ENCODE peak calls at places on chromosomes 5 and 9, in four cellular contexts. X is dermis blood vessel endothelial cell; F is pancreas; V is activated CD4-positive, alpha-beta T cell treated with anti-CD3 and anti-CD28 coated beads, Interleukin-2, amount 50 U/mL, for 1 hour. K is an unnamed sample.

GRCh38 chr5:90528704-90529233 is 615 bp downstream of the LYSMD3 start:
- DNase-seq in X (peak), F (no peak), V (no peak), K (no peak)

GRCh38 chr9:133126697-133127339 is 5.8 kb upstream of the RALGDS start:
- DNase-seq in X (peak), F (no peak), V (no peak), K (no peak)

GRCh38 chr9:86601697-86602096 is 247.5 kb upstream of the TUT7 start:
- DNase-seq in X (no peak), F (no peak), V (no peak), K (no peak)

GRCh38 chr9:106796771-106797170 is 66.2 kb upstream of the ZNF462 start:
- DNase-seq in X (no peak), F (no peak), V (no peak), K (no peak)

GRCh38 chr9:116697341-116697740 is 10.2 kb downstream of the TRIM32 start:
- DNase-seq in X (no peak), F (no peak), V (no peak), K (no peak)

GRCh38 chr5:142012186-142012785 is 541 bp downstream of the GNPDA1 start:
- DNase-seq in X (peak), F (peak), V (peak), K (peak)

GRCh38 chr5:126339215-126339805 is 83.9 kb upstream of the GRAMD2B start:
- DNase-seq in X (peak), F (no peak), V (peak), K (peak)

GRCh38 chr9:121271368-121272351 is 3.7 kb downstream of the GSN start:
- DNase-seq in X (no peak), F (no peak), V (no peak), K (no peak)

GRCh38 chr5:146751781-146752401 is 126.7 kb downstream of the PPP2R2B start:
- DNase-seq in X (no peak), F (no peak), V (peak), K (peak)

GRCh38 chr9:129191234-129191633 is 13.2 kb upstream of the IER5L start:
- DNase-seq in X (no peak), F (no peak), V (no peak), K (no peak)

GRCh38 chr5:140339636-140340035 is 6.8 kb downstream of the HBEGF start:
- DNase-seq in X (no peak), F (no peak), V (no peak), K (no peak)

GRCh38 chr5:174764309-174764708 is 39.9 kb downstream of the MSX2 start:
- DNase-seq in X (no peak), F (no peak), V (no peak), K (no peak)

GRCh38 chr9:127490831-127491230 is 39.5 kb downstream of the LRSAM1 start:
- DNase-seq in X (no peak), F (no peak), V (no peak), K (no peak)

GRCh38 chr9:6090811-6091210 is 75.4 kb upstream of the RANBP6 start:
- DNase-seq in X (no peak), F (no peak), V (no peak), K (no peak)

GRCh38 chr5:109939109-109939682 is 249.5 kb downstream of the MAN2A1 start:
- DNase-seq in X (peak), F (no peak), V (no peak), K (no peak)

GRCh38 chr9:135596211-135596610 is 34.7 kb downstream of the PAEP start:
- DNase-seq in X (no peak), F (no peak), V (no peak), K (no peak)

GRCh38 chr9:116504893-116505480 is 182.1 kb upstream of the TRIM32 start:
- DNase-seq in X (no peak), F (no peak), V (no peak), K (no peak)

GRCh38 chr5:63111891-63112290 is 533.3 kb downstream of the LRRC70 start:
- DNase-seq in X (no peak), F (no peak), V (no peak), K (no peak)

GRCh38 chr5:173452098-173452497 is 123.9 kb upstream of the STC2 start:
- DNase-seq in X (peak), F (no peak), V (no peak), K (no peak)

GRCh38 chr5:172640822-172641358 is at the start of gene NEURL1B:
- DNase-seq in X (peak), F (peak), V (peak), K (no peak)

GRCh38 chr9:137619240-137620090 is 660 bp downstream of the EHMT1 start:
- DNase-seq in X (peak), F (peak), V (peak), K (no peak)

GRCh38 chr9:92512622-92513021 is 23.2 kb downstream of the ECM2 start:
- DNase-seq in X (no peak), F (no peak), V (no peak), K (no peak)